ENCODE peak calls at places on chromosomes 7 and 10, in six cellular contexts. E is CD4-positive, alpha-beta T cell; H is RWPE1; P is fibroblast of pulmonary artery; Z is tibial nerve; F is body of pancreas. X is an unnamed sample.
A peak's percentile ranks its signal among the peaks of the same experiment; 100 is the strongest.

GRCh38 chr10:30645340-30645827 is 15.8 kb upstream of the LYZL2 start:
- DNase-seq in P (peak; percentile 53), Z (no peak), H (no peak), E (no peak), F (no peak), X (no peak)

GRCh38 chr10:113745374-113745773 is 6.1 kb upstream of the PLEKHS1 start:
- DNase-seq in Z (no peak), H (no peak), P (no peak), E (no peak), F (no peak), X (no peak)

GRCh38 chr7:11373546-11374142 is 400.0 kb downstream of the PHF14 start:
- DNase-seq in H (no peak), E (no peak), Z (no peak), P (peak; percentile 39), F (no peak), X (no peak)

GRCh38 chr7:13551503-13551902 is 438.0 kb downstream of the ETV1 start:
- DNase-seq in E (no peak), F (no peak), H (no peak), P (no peak), Z (no peak), X (no peak)

GRCh38 chr10:30963994-30964930 is 67.4 kb downstream of the ZNF438 start:
- DNase-seq in P (no peak), Z (no peak), F (no peak), H (no peak), E (no peak), X (no peak)

GRCh38 chr10:947881-948280 is 16.4 kb upstream of the LARP4B start:
- DNase-seq in P (no peak), Z (no peak), H (no peak), E (no peak), F (no peak), X (no peak)

GRCh38 chr10:16843252-16843870 is 26.1 kb upstream of the RSU1 start:
- DNase-seq in E (no peak), Z (no peak), P (peak; percentile 89), F (no peak), H (peak; percentile 51), X (no peak)

GRCh38 chr10:100744136-100744979 is 1.0 kb upstream of the PAX2 start:
- DNase-seq in F (no peak), E (no peak), Z (no peak), P (no peak), H (no peak), X (no peak)

GRCh38 chr7:17121671-17122070 is 176.8 kb upstream of the AHR start:
- DNase-seq in H (no peak), Z (no peak), E (no peak), P (no peak), F (no peak), X (no peak)

GRCh38 chr10:43980313-43980712 is 331.6 kb upstream of the ZNF32 start:
- DNase-seq in H (no peak), F (no peak), P (no peak), Z (no peak), E (no peak), X (no peak)

GRCh38 chr10:30374353-30374752 is 25.3 kb upstream of the MTPAP start:
- DNase-seq in Z (no peak), H (no peak), P (no peak), F (no peak), E (no peak), X (no peak)

GRCh38 chr7:20238754-20239324 is 21.7 kb upstream of the MACC1 start:
- DNase-seq in H (no peak), E (no peak), P (no peak), F (no peak), Z (no peak), X (peak; percentile 34)

GRCh38 chr10:95214793-95215192 is 20.8 kb downstream of the ACSM6 start:
- DNase-seq in E (no peak), Z (no peak), P (peak; percentile 33), F (no peak), H (peak; percentile 40), X (no peak)

GRCh38 chr10:107653832-107654287 is 489.4 kb upstream of the SORCS1 start:
- DNase-seq in F (peak; percentile 19), E (no peak), P (peak; percentile 71), H (peak; percentile 11), Z (no peak), X (no peak)

GRCh38 chr10:133335238-133336122 is 1.2 kb downstream of the CALY start:
- DNase-seq in Z (peak; percentile 43), E (peak; percentile 83), H (peak; percentile 58), P (peak; percentile 74), F (peak; percentile 61), X (peak; percentile 54)

GRCh38 chr10:53161231-53161630 is 388.6 kb upstream of the MBL2 start:
- DNase-seq in H (no peak), P (no peak), F (no peak), E (no peak), Z (no peak), X (no peak)

GRCh38 chr7:65938336-65938895 is 43.6 kb downstream of the GUSB start:
- DNase-seq in P (peak; percentile 22), F (no peak), E (no peak), Z (no peak), H (no peak), X (no peak)

GRCh38 chr10:106815427-106816043 is 349.0 kb downstream of the SORCS1 start:
- DNase-seq in Z (no peak), P (no peak), H (no peak), E (no peak), F (no peak), X (no peak)

GRCh38 chr7:150947761-150948680 is 30.1 kb downstream of the KCNH2 start:
- DNase-seq in Z (no peak), H (no peak), P (no peak), F (no peak), E (no peak), X (no peak)

GRCh38 chr10:93412801-93413200 is 69.3 kb downstream of the MYOF start:
- DNase-seq in Z (no peak), P (no peak), H (no peak), F (no peak), E (no peak), X (no peak)

GRCh38 chr7:15972767-15973362 is 286.4 kb upstream of the MEOX2 start:
- DNase-seq in E (no peak), F (no peak), H (no peak), Z (peak; percentile 24), P (peak; percentile 70), X (no peak)

GRCh38 chr7:105352018-105352612 is 36.6 kb downstream of the SRPK2 start:
- DNase-seq in E (peak; percentile 34), Z (peak; percentile 47), H (peak; percentile 24), P (peak; percentile 95), F (peak; percentile 57), X (peak; percentile 40)

GRCh38 chr10:88865281-88865876 is 13.7 kb upstream of the ANKRD22 start:
- DNase-seq in P (peak; percentile 45), F (no peak), Z (no peak), E (no peak), H (peak; percentile 46), X (no peak)

DNA sequence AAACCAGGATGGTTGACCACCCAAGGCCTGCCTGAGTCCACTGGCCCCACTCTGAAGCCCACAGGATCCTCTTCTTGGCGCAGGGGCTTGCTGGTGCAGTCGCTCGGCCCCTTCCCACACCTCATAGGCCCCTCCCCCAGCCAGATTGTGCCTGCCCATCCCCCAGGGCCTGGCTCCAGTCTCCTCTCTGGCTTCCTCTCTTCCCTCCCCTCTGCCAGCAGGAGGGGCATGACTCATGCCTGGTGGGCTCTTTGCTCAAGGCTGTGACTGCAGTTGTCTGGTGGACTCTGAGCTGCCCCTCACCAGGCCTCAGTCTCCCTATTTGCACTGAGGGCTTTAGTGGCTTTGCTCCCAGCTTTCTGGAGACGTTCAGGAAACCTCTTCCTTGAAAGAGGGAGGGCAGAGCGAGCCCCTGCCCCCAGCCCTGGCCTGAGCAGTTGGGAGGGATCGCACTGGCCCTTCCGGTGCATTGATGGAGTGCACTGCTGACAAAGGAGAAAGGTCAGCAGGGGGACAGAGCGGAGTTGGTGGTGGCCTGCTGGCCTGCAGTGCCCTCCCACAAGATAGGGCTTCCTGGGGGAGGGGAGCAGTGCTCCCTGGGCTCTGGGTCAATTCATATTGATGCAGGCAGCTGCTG is 60.7 kb downstream of the ZMIZ1 start:
- DNase-seq in P (no peak), Z (no peak), E (no peak), H (no peak), F (no peak), X (no peak)
- TF ChIP-seq CTCF in P (peak; percentile 4), Z (no peak), E (no peak), H (no peak), F (no peak), X (no peak)

DNA sequence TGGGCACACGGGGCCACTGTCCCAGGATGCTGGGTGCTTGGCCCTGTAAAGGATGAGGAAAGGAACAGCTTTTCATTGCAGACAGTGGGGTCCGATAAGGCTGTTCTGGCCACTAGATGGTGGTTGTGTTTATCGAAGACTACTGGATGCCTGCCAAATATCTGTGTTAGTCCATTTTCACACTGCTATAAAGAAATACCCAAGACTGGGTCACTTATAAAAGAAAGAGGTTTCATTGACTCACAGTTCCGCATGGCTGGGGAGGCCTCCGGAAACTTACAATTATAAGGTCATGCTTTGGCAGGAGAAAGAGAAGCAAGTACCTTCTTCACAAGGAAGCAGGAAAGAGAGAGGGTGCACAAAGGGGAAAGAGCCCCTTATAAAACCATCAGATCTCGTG is 32.2 kb upstream of the GARS1 start:
- DNase-seq in H (no peak), F (no peak), E (no peak), Z (no peak), P (peak; percentile 72), X (no peak)
- TF ChIP-seq CTCF in H (no peak), F (no peak), E (no peak), Z (no peak), P (peak; percentile 15), X (no peak)

GRCh38 chr7:139561-140243 is 52.7 kb upstream of the FAM20C start:
- DNase-seq in E (no peak), P (no peak), F (no peak), H (no peak), Z (no peak), X (peak; percentile 7)
- TF ChIP-seq CTCF in E (no peak), P (no peak), F (no peak), H (no peak), Z (no peak), X (no peak)

DNA sequence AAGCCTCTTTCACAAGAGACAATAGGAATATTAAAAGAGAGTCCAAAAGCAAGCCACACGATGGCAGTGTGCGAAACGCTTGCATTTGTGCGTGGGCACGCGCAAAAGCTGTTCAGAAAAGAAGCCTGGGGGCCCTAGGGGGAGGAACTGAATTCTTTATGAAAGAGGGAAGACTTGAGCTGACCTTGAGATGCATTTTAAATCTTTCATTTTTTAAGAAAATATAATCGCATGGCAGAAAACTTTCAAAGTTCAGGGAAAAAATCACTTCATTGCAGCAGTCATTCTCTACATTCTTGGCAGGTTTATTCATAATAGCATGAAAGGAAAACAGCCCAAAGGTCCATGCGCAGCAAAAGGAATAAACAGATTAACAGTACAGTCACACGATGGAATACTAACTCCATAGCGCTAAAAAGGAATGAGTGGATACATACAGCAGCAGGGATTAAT is 206.5 kb upstream of the PRKCQ start:
- DNase-seq in F (peak; percentile 10), P (peak; percentile 70), Z (no peak), H (peak; percentile 35), E (no peak), X (no peak)
- TF ChIP-seq CTCF in F (peak; percentile 28), P (peak; percentile 63), Z (peak; percentile 50), H (no peak), E (no peak), X (no peak)

GRCh38 chr7:135501402-135501801 is 8.5 kb downstream of the CNOT4 start:
- DNase-seq in E (no peak), P (no peak), F (no peak), H (no peak), Z (no peak), X (no peak)
- TF ChIP-seq CTCF in E (no peak), P (no peak), F (no peak), H (no peak), Z (no peak), X (no peak)

GRCh38 chr10:120039826-120040225 is 147.3 kb downstream of the SEC23IP start:
- DNase-seq in F (no peak), Z (no peak), E (no peak), H (no peak), P (no peak), X (no peak)
- TF ChIP-seq CTCF in F (no peak), Z (no peak), E (no peak), H (no peak), P (no peak), X (no peak)

X was measured in activated B cell treated with CpG ODN at 0.5 μM for 24 hours.